ENCODE peak calls at places on chromosomes 2 and 18, in seven cellular contexts. A is T-helper 17 cell; G is NCI-H524; Y is AG04450; L is fibroblast of the aortic adventitia; X is stimulated activated CD8-positive, alpha-beta memory T cell treated with anti-CD3 and anti-CD28 coated beads, Interleukin-2, amount 100 ng/mL, for 1 hour; J is neural crest cell. F is an unnamed sample.

GRCh38 chr2:172571245-172571644 is 15.4 kb downstream of the PDK1 start:
- DNase-seq in A (no peak), G (no peak), Y (no peak), L (no peak), X (no peak), J (no peak), F (no peak)

GRCh38 chr2:30481323-30481800 is 34.3 kb downstream of the LCLAT1 start:
- DNase-seq in A (no peak), G (no peak), Y (no peak), L (no peak), X (no peak), J (no peak), F (peak)

GRCh38 chr2:27992787-27993747 is 102.5 kb downstream of the BABAM2 start:
- DNase-seq in A (no peak), G (no peak), Y (no peak), L (peak), X (no peak), J (no peak), F (no peak)

GRCh38 chr18:64994370-64994769 is 756.4 kb upstream of the CDH7 start:
- DNase-seq in A (no peak), G (no peak), Y (no peak), L (no peak), X (no peak), J (no peak), F (no peak)

GRCh38 chr2:232983669-232983991 is 29.4 kb downstream of the NGEF start:
- DNase-seq in A (no peak), G (no peak), Y (no peak), L (no peak), X (no peak), J (no peak), F (no peak)

GRCh38 chr2:161625314-161625919 is 1.2 kb downstream of the SLC4A10 start:
- DNase-seq in A (no peak), G (peak), Y (no peak), L (no peak), X (no peak), J (peak), F (no peak)

GRCh38 chr2:219475278-219475677 is 23.4 kb upstream of the GMPPA start:
- DNase-seq in A (no peak), G (no peak), Y (no peak), L (no peak), X (no peak), J (no peak), F (no peak)

GRCh38 chr18:74082476-74083070 is 65.1 kb downstream of the FBXO15 start:
- DNase-seq in A (no peak), G (peak), Y (no peak), L (peak), X (no peak), J (peak), F (peak)

GRCh38 chr2:158968396-158969161 is at the start of gene TANC1:
- DNase-seq in A (peak), G (peak), Y (peak), L (peak), X (no peak), J (peak), F (peak)

GRCh38 chr18:56522826-56523225 is 115.6 kb downstream of the TXNL1 start:
- DNase-seq in A (no peak), G (no peak), Y (no peak), L (no peak), X (no peak), J (no peak), F (no peak)

GRCh38 chr2:176081993-176082884 is 1.5 kb downstream of the EVX2 start:
- DNase-seq in A (no peak), G (no peak), Y (no peak), L (no peak), X (no peak), J (no peak), F (no peak)

GRCh38 chr2:178320011-178320410 is 125.7 kb downstream of the OSBPL6 start:
- DNase-seq in A (no peak), G (no peak), Y (no peak), L (no peak), X (no peak), J (no peak), F (no peak)

GRCh38 chr2:209208211-209208610 is 215.6 kb upstream of the MAP2 start:
- DNase-seq in A (no peak), G (no peak), Y (no peak), L (peak), X (no peak), J (peak), F (no peak)

GRCh38 chr2:162379719-162380580 is 36.0 kb downstream of the GCA start:
- DNase-seq in A (no peak), G (no peak), Y (no peak), L (no peak), X (no peak), J (no peak), F (no peak)

GRCh38 chr2:201618744-201619654 is 24.3 kb downstream of the TMEM237 start:
- DNase-seq in A (no peak), G (peak), Y (peak), L (peak), X (no peak), J (no peak), F (no peak)

GRCh38 chr2:39356922-39357639 is 80.0 kb downstream of the MAP4K3 start:
- DNase-seq in A (no peak), G (peak), Y (no peak), L (no peak), X (no peak), J (no peak), F (no peak)

GRCh38 chr18:79579807-79580480 is 99.7 kb upstream of the CTDP1 start:
- DNase-seq in A (no peak), G (no peak), Y (no peak), L (no peak), X (no peak), J (no peak), F (no peak)

GRCh38 chr18:80137976-80138375 is 28.9 kb downstream of the ADNP2 start:
- DNase-seq in A (no peak), G (no peak), Y (no peak), L (no peak), X (no peak), J (no peak), F (no peak)

GRCh38 chr2:48471048-48471474 is 58.9 kb upstream of the STON1 start:
- DNase-seq in A (no peak), G (no peak), Y (no peak), L (peak), X (no peak), J (peak), F (no peak)

GRCh38 chr18:29383311-29384273 is 1206.7 kb upstream of the CDH2 start:
- DNase-seq in A (no peak), G (no peak), Y (no peak), L (peak), X (no peak), J (no peak), F (no peak)

GRCh38 chr2:20223345-20224190 is 1.4 kb downstream of the SDC1 start:
- DNase-seq in A (no peak), G (peak), Y (no peak), L (peak), X (no peak), J (peak), F (no peak)

GRCh38 chr2:128440087-128440665 is 121.5 kb upstream of the HS6ST1 start:
- DNase-seq in A (no peak), G (no peak), Y (no peak), L (no peak), X (no peak), J (no peak), F (no peak)

GRCh38 chr18:34787931-34788532 is 77.9 kb downstream of the DTNA start:
- DNase-seq in A (no peak), G (peak), Y (no peak), L (peak), X (peak), J (peak), F (peak)

GRCh38 chr2:23545391-23545790 is 160.4 kb downstream of the KLHL29 start:
- DNase-seq in A (no peak), G (peak), Y (no peak), L (peak), X (no peak), J (no peak), F (no peak)

GRCh38 chr2:158990397-158991209 is 22.2 kb downstream of the TANC1 start:
- DNase-seq in A (no peak), G (no peak), Y (peak), L (peak), X (no peak), J (no peak), F (no peak)

GRCh38 chr2:177283871-177284270 is 19.3 kb upstream of the NFE2L2 start:
- DNase-seq in A (no peak), G (no peak), Y (no peak), L (no peak), X (no peak), J (no peak), F (no peak)

GRCh38 chr18:75582406-75582821 is 154.9 kb upstream of the SMIM21 start:
- DNase-seq in A (no peak), G (no peak), Y (peak), L (peak), X (no peak), J (no peak), F (no peak)

GRCh38 chr2:217837001-217837491 is 165.7 kb downstream of the TNS1 start:
- DNase-seq in A (no peak), G (no peak), Y (no peak), L (peak), X (no peak), J (peak), F (no peak)

GRCh38 chr18:78160961-78161656 is 818.5 kb upstream of the SALL3 start:
- DNase-seq in A (no peak), G (no peak), Y (no peak), L (no peak), X (no peak), J (no peak), F (no peak)

GRCh38 chr2:227163998-227164744 is at the start of the genes COL4A3 and COL4A4:
- DNase-seq in A (no peak), G (peak), Y (no peak), L (peak), X (no peak), J (peak), F (no peak)

GRCh38 chr18:845152-845819 is 33.2 kb upstream of the YES1 start:
- DNase-seq in A (no peak), G (no peak), Y (no peak), L (peak), X (no peak), J (no peak), F (no peak)

GRCh38 chr2:37168217-37168981 is 11.6 kb upstream of the EIF2AK2 start:
- DNase-seq in A (no peak), G (peak), Y (no peak), L (peak), X (no peak), J (no peak), F (no peak)

F was measured in KG1.